ENCODE peak calls at places on chromosome X, in five cellular contexts. I, M, L, T and B are unnamed samples.

GRCh38 chrX:134711135-134711941 is 53.1 kb upstream of the PLAC1 start:
- DNase-seq in L (no peak), T (no peak), I (no peak), M (no peak), B (no peak)

GRCh38 chrX:19904778-19905367 is 17.5 kb upstream of the SH3KBP1 start:
- DNase-seq in I (peak), T (peak), M (no peak), L (peak), B (no peak)

GRCh38 chrX:56029691-56030090 is 202.5 kb upstream of the KLF8 start:
- DNase-seq in T (no peak), L (no peak), I (no peak), M (no peak), B (no peak)

GRCh38 chrX:66163447-66163846 is 600 bp upstream of the HEPH start:
- DNase-seq in L (no peak), M (no peak), T (no peak), I (no peak), B (no peak)

GRCh38 chrX:27767387-27767786 is 40.4 kb upstream of the MAGEB10 start:
- DNase-seq in M (no peak), T (no peak), I (no peak), L (no peak), B (no peak)

GRCh38 chrX:99051639-99052038 is 1358.4 kb downstream of the PCDH19 start:
- DNase-seq in I (no peak), M (no peak), L (no peak), T (no peak), B (no peak)

GRCh38 chrX:44456685-44457084 is 86.0 kb downstream of the FUNDC1 start:
- DNase-seq in I (no peak), L (no peak), T (no peak), M (no peak), B (no peak)

GRCh38 chrX:134836497-134836968 is 154.3 kb upstream of the SMIM10 start:
- DNase-seq in I (no peak), M (no peak), L (no peak), T (peak), B (no peak)

GRCh38 chrX:7586126-7586525 is 256.8 kb upstream of the VCX start:
- DNase-seq in M (no peak), T (no peak), L (no peak), I (peak), B (no peak)

GRCh38 chrX:48496660-48497059 is 12.1 kb upstream of the PORCN start:
- DNase-seq in L (no peak), I (no peak), T (no peak), M (no peak), B (no peak)

GRCh38 chrX:39905475-39905889 is 192.3 kb downstream of the BCOR start:
- DNase-seq in L (no peak), I (peak), T (no peak), M (no peak), B (peak)

GRCh38 chrX:63932006-63932405 is 147.0 kb upstream of the ARHGEF9 start:
- DNase-seq in T (no peak), L (no peak), M (no peak), I (no peak), B (no peak)

GRCh38 chrX:136778020-136778419 is 2.7 kb downstream of the ARHGEF6 start:
- DNase-seq in T (no peak), I (no peak), L (no peak), M (no peak), B (no peak)

GRCh38 chrX:11528623-11529022 is 137.1 kb downstream of the ARHGAP6 start:
- DNase-seq in L (no peak), M (no peak), I (no peak), T (no peak), B (no peak)

GRCh38 chrX:41858161-41858775 is 65.1 kb downstream of the CASK start:
- DNase-seq in L (no peak), I (no peak), T (no peak), M (no peak), B (no peak)

GRCh38 chrX:17818729-17819128 is 42.4 kb downstream of the RAI2 start:
- DNase-seq in T (no peak), L (no peak), M (no peak), I (no peak), B (no peak)

GRCh38 chrX:74923942-74924448 is 1.3 kb downstream of the NEXMIF start:
- DNase-seq in L (peak), M (no peak), T (no peak), I (peak), B (peak)